ENCODE peak calls at places on chromosome 15, in ten cellular contexts. O is stimulated activated CD4-positive, alpha-beta T cell treated with anti-CD3 and anti-CD28 coated beads, Interleukin-12 subunit alpha, Interleukin-12 subunit beta, amount 100 ng/mL, for 4 hours; Y is neural progenitor cell; I is GM04503; B is NCI-H1417; Z is activated CD8-positive, alpha-beta memory T cell treated with anti-CD3 and anti-CD28 coated beads for 48 hours; A is activated naive CD8-positive, alpha-beta T cell treated with anti-CD3 and anti-CD28 coated beads, Interleukin-2, amount 10 ng/mL, durations not matched to agents 7 days and 5 days; E is HT1080; K is BJ; L is NCI-H524 treated with DMSO at 0.1 percent for 48 hours. R is an unnamed sample.

GRCh38 chr15:38612159-38612863 is 47.7 kb upstream of the RASGRP1 start:
- DNase-seq in B (no peak), A (no peak), O (peak), E (no peak), K (no peak), Y (no peak), I (no peak), Z (no peak), L (no peak), R (no peak)

GRCh38 chr15:57235865-57236264 is 140.4 kb upstream of the CGNL1 start:
- DNase-seq in K (no peak), O (no peak), L (peak), Y (peak), I (no peak), B (peak), E (peak), Z (no peak), A (no peak), R (no peak)

GRCh38 chr15:38562278-38562677 is 2.3 kb downstream of the RASGRP1 start:
- DNase-seq in E (no peak), Z (no peak), I (no peak), B (no peak), A (no peak), O (no peak), L (no peak), K (no peak), Y (no peak), R (no peak)

GRCh38 chr15:47688573-47689086 is 28.7 kb upstream of the SEMA6D start:
- DNase-seq in K (peak), O (no peak), L (no peak), A (no peak), Z (no peak), E (peak), Y (no peak), I (peak), B (no peak), R (no peak)

GRCh38 chr15:75720787-75721461 is 8.3 kb upstream of the CSPG4 start:
- DNase-seq in B (peak), O (peak), K (no peak), E (peak), Z (peak), Y (peak), I (no peak), A (no peak), L (peak), R (no peak)

GRCh38 chr15:68787609-68788264 is 33.0 kb downstream of the ANP32A start:
- DNase-seq in O (no peak), B (peak), I (no peak), Z (no peak), A (no peak), K (no peak), Y (no peak), E (no peak), L (no peak), R (no peak)

GRCh38 chr15:35209838-35210237 is 124.7 kb upstream of the NANOGP8 start:
- DNase-seq in L (no peak), B (no peak), O (no peak), I (no peak), Y (no peak), E (no peak), K (no peak), A (no peak), Z (no peak), R (no peak)

GRCh38 chr15:100781061-100781960 is 98.3 kb upstream of the ALDH1A3 start:
- DNase-seq in B (no peak), Y (peak), K (no peak), Z (no peak), L (no peak), O (no peak), I (no peak), E (no peak), A (no peak), R (no peak)

GRCh38 chr15:51759557-51760070 is 8.2 kb downstream of the TMOD2 start:
- DNase-seq in K (peak), Z (no peak), B (peak), O (no peak), Y (peak), L (peak), E (peak), A (no peak), I (peak), R (peak)

GRCh38 chr15:66894986-66895780 is 170.2 kb upstream of the SMAD3 start:
- DNase-seq in L (no peak), O (no peak), A (peak), I (no peak), Y (no peak), Z (no peak), B (no peak), K (no peak), E (peak), R (no peak)

GRCh38 chr15:32718822-32719716 is 1.3 kb downstream of the GREM1 start:
- DNase-seq in Z (no peak), B (peak), I (no peak), Y (peak), A (peak), L (no peak), O (no peak), E (no peak), K (no peak), R (no peak)

GRCh38 chr15:77719450-77719849 is 86.7 kb upstream of the LINGO1 start:
- DNase-seq in L (no peak), O (no peak), K (no peak), I (no peak), E (no peak), A (no peak), B (no peak), Z (no peak), Y (no peak), R (no peak)

GRCh38 chr15:39213385-39213840 is 367.5 kb upstream of the THBS1 start:
- DNase-seq in B (no peak), Y (peak), E (peak), I (no peak), L (no peak), Z (no peak), A (no peak), O (no peak), K (no peak), R (peak)

GRCh38 chr15:58521293-58521991 is 89.7 kb downstream of the LIPC start:
- DNase-seq in I (peak), A (no peak), Y (no peak), B (no peak), K (no peak), L (peak), O (no peak), E (peak), Z (no peak), R (no peak)

GRCh38 chr15:70047386-70048195 is 50.1 kb downstream of the TLE3 start:
- DNase-seq in Z (no peak), L (no peak), B (no peak), Y (no peak), A (no peak), I (no peak), O (no peak), E (no peak), K (no peak), R (no peak)

GRCh38 chr15:101206173-101206572 is 45.7 kb downstream of the CHSY1 start:
- DNase-seq in B (no peak), K (no peak), Y (no peak), Z (peak), O (peak), I (no peak), L (no peak), E (peak), A (peak), R (no peak)

GRCh38 chr15:70781236-70781635 is 17.9 kb upstream of the UACA start:
- DNase-seq in K (no peak), O (no peak), L (no peak), I (no peak), B (no peak), Y (no peak), E (peak), A (no peak), Z (no peak), R (no peak)

GRCh38 chr15:79903137-79903536 is 6.3 kb upstream of the MTHFS start:
- DNase-seq in A (no peak), K (no peak), O (no peak), I (no peak), Y (no peak), B (no peak), L (no peak), E (no peak), Z (no peak), R (no peak)

GRCh38 chr15:78449220-78449999 is 11.4 kb downstream of the IREB2 start:
- DNase-seq in I (no peak), B (peak), L (no peak), Z (no peak), K (no peak), A (no peak), Y (no peak), O (no peak), E (no peak), R (no peak)

GRCh38 chr15:84863480-84864428 is 20.7 kb upstream of the SLC28A1 start:
- DNase-seq in I (no peak), B (no peak), E (no peak), Y (no peak), A (no peak), K (no peak), L (no peak), Z (no peak), O (no peak), R (no peak)

GRCh38 chr15:54812383-54812782 is 384.4 kb downstream of the RSL24D1 start:
- DNase-seq in B (no peak), Z (no peak), A (no peak), Y (no peak), E (no peak), I (no peak), K (no peak), O (no peak), L (no peak), R (no peak)

GRCh38 chr15:38474155-38474757 is 20.3 kb downstream of the FAM98B start:
- DNase-seq in O (no peak), K (peak), L (peak), Y (peak), B (peak), A (no peak), Z (no peak), I (peak), E (peak), R (peak)

GRCh38 chr15:71002321-71002720 is 109.7 kb downstream of the LRRC49 start:
- DNase-seq in B (no peak), E (no peak), A (no peak), I (no peak), Y (no peak), Z (no peak), O (no peak), L (no peak), K (no peak), R (peak)

GRCh38 chr15:61299060-61299763 is 70.1 kb upstream of the RORA start:
- DNase-seq in Y (no peak), K (no peak), L (no peak), Z (no peak), O (no peak), I (no peak), A (no peak), B (no peak), E (no peak), R (no peak)

GRCh38 chr15:36645106-36645505 is 65.7 kb downstream of the CDIN1 start:
- DNase-seq in K (no peak), Z (no peak), A (no peak), I (no peak), O (no peak), B (peak), L (no peak), Y (no peak), E (no peak), R (no peak)

GRCh38 chr15:92268900-92269299 is 124.8 kb upstream of the ST8SIA2 start:
- DNase-seq in Y (no peak), A (no peak), L (peak), B (peak), I (no peak), K (no peak), Z (no peak), O (no peak), E (no peak), R (no peak)

GRCh38 chr15:33561967-33562366 is 251.2 kb downstream of the RYR3 start:
- DNase-seq in E (no peak), L (no peak), K (no peak), I (no peak), A (no peak), Y (no peak), B (no peak), Z (no peak), O (no peak), R (no peak)

GRCh38 chr15:86541540-86541939 is 461.9 kb downstream of the AGBL1 start:
- DNase-seq in O (no peak), E (no peak), A (no peak), L (peak), Y (no peak), I (no peak), K (no peak), Z (no peak), B (peak), R (no peak)

GRCh38 chr15:74792227-74793016 is 10.5 kb downstream of the CSK start:
- DNase-seq in B (no peak), A (no peak), K (no peak), Y (no peak), L (no peak), O (no peak), Z (no peak), I (no peak), E (no peak), R (no peak)

GRCh38 chr15:70111203-70112017 is 13.7 kb upstream of the TLE3 start:
- DNase-seq in A (no peak), O (no peak), K (no peak), B (peak), Y (peak), L (peak), E (peak), Z (no peak), I (peak), R (no peak)

GRCh38 chr15:31263751-31264533 is 62.7 kb upstream of the KLF13 start:
- DNase-seq in K (no peak), Z (peak), O (peak), L (peak), Y (peak), B (peak), A (peak), I (no peak), E (no peak), R (no peak)

GRCh38 chr15:83193721-83194120 is 13.9 kb downstream of the HDGFL3 start:
- DNase-seq in B (no peak), E (no peak), Y (no peak), I (no peak), L (no peak), K (no peak), A (no peak), O (no peak), Z (no peak), R (no peak)

GRCh38 chr15:66619152-66619903 is 53.5 kb upstream of the LCTL start:
- DNase-seq in B (peak), L (no peak), A (peak), K (no peak), Y (peak), I (no peak), E (peak), O (peak), Z (no peak), R (no peak)

GRCh38 chr15:31344824-31345605 is 18.4 kb downstream of the KLF13 start:
- DNase-seq in A (peak), Y (no peak), I (no peak), Z (no peak), O (no peak), L (no peak), K (no peak), B (no peak), E (no peak), R (no peak)

GRCh38 chr15:68010366-68010765 is 43.7 kb upstream of the PIAS1 start:
- DNase-seq in Y (no peak), B (no peak), E (no peak), A (no peak), L (no peak), O (no peak), Z (no peak), K (no peak), I (no peak), R (no peak)

GRCh38 chr15:44537728-44538240 is 837 bp downstream of the EIF3J start:
- DNase-seq in L (no peak), Z (no peak), B (peak), I (no peak), Y (no peak), K (no peak), E (no peak), O (no peak), A (no peak), R (no peak)

GRCh38 chr15:25058080-25058785 is 103.4 kb downstream of the SNRPN start:
- DNase-seq in Y (no peak), Z (no peak), K (no peak), L (no peak), E (no peak), A (no peak), O (no peak), B (no peak), I (no peak), R (no peak)